ENCODE peak calls at places on chromosomes 5 and 9, in eight cellular contexts. One of them, this sample, is unnamed.
A peak's percentile ranks its signal among the peaks of the same experiment; 100 is the strongest.

GRCh38 chr5:175520321-175520720 is 42.0 kb downstream of the SFXN1 start:
- DNase-seq in ovary: no peak
- DNase-seq in astrocyte: no peak
- DNase-seq in IMR-90: no peak
- DNase-seq in HCT116: no peak
- DNase-seq in heart right ventricle: no peak
- DNase-seq in left ventricle myocardium inferior: no peak
- DNase-seq in CD8-positive, alpha-beta T cell: peak; percentile 36
- DNase-seq in this sample: no peak

GRCh38 chr9:20321683-20322082 is 300.6 kb downstream of the MLLT3 start:
- DNase-seq in ovary: no peak
- DNase-seq in astrocyte: no peak
- DNase-seq in IMR-90: no peak
- DNase-seq in HCT116: no peak
- DNase-seq in heart right ventricle: no peak
- DNase-seq in left ventricle myocardium inferior: no peak
- DNase-seq in CD8-positive, alpha-beta T cell: peak; percentile 33
- DNase-seq in this sample: no peak

GRCh38 chr5:17061973-17062470 is 125.9 kb upstream of the MYO10 start:
- DNase-seq in ovary: no peak
- DNase-seq in astrocyte: no peak
- DNase-seq in IMR-90: no peak
- DNase-seq in HCT116: no peak
- DNase-seq in heart right ventricle: no peak
- DNase-seq in left ventricle myocardium inferior: peak; percentile 16
- DNase-seq in CD8-positive, alpha-beta T cell: no peak
- DNase-seq in this sample: no peak

GRCh38 chr9:127970401-127971313 is 10.1 kb downstream of the EEIG1 start:
- DNase-seq in ovary: no peak
- DNase-seq in astrocyte: no peak
- DNase-seq in IMR-90: no peak
- DNase-seq in HCT116: no peak
- DNase-seq in heart right ventricle: no peak
- DNase-seq in left ventricle myocardium inferior: no peak
- DNase-seq in CD8-positive, alpha-beta T cell: peak; percentile 65
- DNase-seq in this sample: no peak

GRCh38 chr9:116491659-116492058 is 195.4 kb upstream of the TRIM32 start:
- DNase-seq in ovary: no peak
- DNase-seq in astrocyte: peak; percentile 15
- DNase-seq in IMR-90: peak; percentile 62
- DNase-seq in HCT116: no peak
- DNase-seq in heart right ventricle: no peak
- DNase-seq in left ventricle myocardium inferior: no peak
- DNase-seq in CD8-positive, alpha-beta T cell: no peak
- DNase-seq in this sample: no peak

GRCh38 chr9:94759937-94760336 is 33.4 kb downstream of the AOPEP start:
- DNase-seq in ovary: no peak
- DNase-seq in astrocyte: no peak
- DNase-seq in IMR-90: no peak
- DNase-seq in HCT116: no peak
- DNase-seq in heart right ventricle: no peak
- DNase-seq in left ventricle myocardium inferior: no peak
- DNase-seq in CD8-positive, alpha-beta T cell: no peak
- DNase-seq in this sample: no peak

GRCh38 chr9:82490019-82490499 is 501.5 kb downstream of the SPATA31D1 start:
- DNase-seq in ovary: no peak
- DNase-seq in astrocyte: peak; percentile 92
- DNase-seq in IMR-90: peak; percentile 74
- DNase-seq in HCT116: no peak
- DNase-seq in heart right ventricle: no peak
- DNase-seq in left ventricle myocardium inferior: no peak
- DNase-seq in CD8-positive, alpha-beta T cell: no peak
- DNase-seq in this sample: no peak

GRCh38 chr5:178130576-178131445 is at the start of gene RMND5B:
- DNase-seq in ovary: peak; percentile 85
- DNase-seq in astrocyte: peak; percentile 53
- DNase-seq in IMR-90: peak; percentile 67
- DNase-seq in HCT116: peak; percentile 37
- DNase-seq in heart right ventricle: peak; percentile 79
- DNase-seq in left ventricle myocardium inferior: peak; percentile 88
- DNase-seq in CD8-positive, alpha-beta T cell: peak; percentile 76
- DNase-seq in this sample: peak; percentile 93

GRCh38 chr5:32311404-32312193 is 1.1 kb downstream of the MTMR12 start:
- DNase-seq in ovary: peak; percentile 36
- DNase-seq in astrocyte: no peak
- DNase-seq in IMR-90: peak; percentile 11
- DNase-seq in HCT116: no peak
- DNase-seq in heart right ventricle: no peak
- DNase-seq in left ventricle myocardium inferior: no peak
- DNase-seq in CD8-positive, alpha-beta T cell: no peak
- DNase-seq in this sample: no peak

GRCh38 chr9:6656901-6657300 is 11.4 kb upstream of the GLDC start:
- DNase-seq in ovary: no peak
- DNase-seq in astrocyte: no peak
- DNase-seq in IMR-90: no peak
- DNase-seq in HCT116: no peak
- DNase-seq in heart right ventricle: no peak
- DNase-seq in left ventricle myocardium inferior: no peak
- DNase-seq in CD8-positive, alpha-beta T cell: no peak
- DNase-seq in this sample: no peak

GRCh38 chr5:88944751-88945507 is 61.9 kb upstream of the MEF2C start:
- DNase-seq in ovary: no peak
- DNase-seq in astrocyte: peak; percentile 39
- DNase-seq in IMR-90: peak; percentile 49
- DNase-seq in HCT116: no peak
- DNase-seq in heart right ventricle: no peak
- DNase-seq in left ventricle myocardium inferior: no peak
- DNase-seq in CD8-positive, alpha-beta T cell: no peak
- DNase-seq in this sample: no peak

GRCh38 chr5:132812123-132812948 is 766 bp upstream of the SOWAHA start:
- DNase-seq in ovary: no peak
- DNase-seq in astrocyte: no peak
- DNase-seq in IMR-90: no peak
- DNase-seq in HCT116: no peak
- DNase-seq in heart right ventricle: no peak
- DNase-seq in left ventricle myocardium inferior: no peak
- DNase-seq in CD8-positive, alpha-beta T cell: no peak
- DNase-seq in this sample: no peak

GRCh38 chr5:5711112-5711511 is 288.6 kb downstream of the ICE1 start:
- DNase-seq in ovary: no peak
- DNase-seq in astrocyte: no peak
- DNase-seq in IMR-90: no peak
- DNase-seq in HCT116: no peak
- DNase-seq in heart right ventricle: no peak
- DNase-seq in left ventricle myocardium inferior: no peak
- DNase-seq in CD8-positive, alpha-beta T cell: no peak
- DNase-seq in this sample: no peak

GRCh38 chr5:146877178-146877681 is 1.3 kb downstream of the PPP2R2B start:
- DNase-seq in ovary: no peak
- DNase-seq in astrocyte: no peak
- DNase-seq in IMR-90: no peak
- DNase-seq in HCT116: no peak
- DNase-seq in heart right ventricle: no peak
- DNase-seq in left ventricle myocardium inferior: no peak
- DNase-seq in CD8-positive, alpha-beta T cell: peak; percentile 4
- DNase-seq in this sample: no peak

GRCh38 chr9:5430912-5431311 is 6.8 kb downstream of the PLGRKT start:
- DNase-seq in ovary: no peak
- DNase-seq in astrocyte: no peak
- DNase-seq in IMR-90: no peak
- DNase-seq in HCT116: no peak
- DNase-seq in heart right ventricle: no peak
- DNase-seq in left ventricle myocardium inferior: no peak
- DNase-seq in CD8-positive, alpha-beta T cell: no peak
- DNase-seq in this sample: no peak

GRCh38 chr5:167839065-167839464 is 452.4 kb upstream of the WWC1 start:
- DNase-seq in ovary: no peak
- DNase-seq in astrocyte: no peak
- DNase-seq in IMR-90: no peak
- DNase-seq in HCT116: no peak
- DNase-seq in heart right ventricle: no peak
- DNase-seq in left ventricle myocardium inferior: no peak
- DNase-seq in CD8-positive, alpha-beta T cell: no peak
- DNase-seq in this sample: no peak

GRCh38 chr5:4831325-4831724 is 308.8 kb upstream of the ADAMTS16 start:
- DNase-seq in ovary: no peak
- DNase-seq in astrocyte: no peak
- DNase-seq in IMR-90: no peak
- DNase-seq in HCT116: no peak
- DNase-seq in heart right ventricle: no peak
- DNase-seq in left ventricle myocardium inferior: no peak
- DNase-seq in CD8-positive, alpha-beta T cell: no peak
- DNase-seq in this sample: no peak

GRCh38 chr9:116323012-116323411 is 169.4 kb downstream of the PAPPA start:
- DNase-seq in ovary: no peak
- DNase-seq in astrocyte: no peak
- DNase-seq in IMR-90: peak; percentile 16
- DNase-seq in HCT116: no peak
- DNase-seq in heart right ventricle: no peak
- DNase-seq in left ventricle myocardium inferior: no peak
- DNase-seq in CD8-positive, alpha-beta T cell: no peak
- DNase-seq in this sample: no peak

GRCh38 chr5:53200309-53200708 is 90.8 kb upstream of the MOCS2 start:
- DNase-seq in ovary: no peak
- DNase-seq in astrocyte: no peak
- DNase-seq in IMR-90: peak; percentile 4
- DNase-seq in HCT116: no peak
- DNase-seq in heart right ventricle: no peak
- DNase-seq in left ventricle myocardium inferior: no peak
- DNase-seq in CD8-positive, alpha-beta T cell: no peak
- DNase-seq in this sample: no peak

GRCh38 chr5:40680741-40681350 is 1.1 kb downstream of the PTGER4 start:
- DNase-seq in ovary: peak; percentile 16
- DNase-seq in astrocyte: no peak
- DNase-seq in IMR-90: no peak
- DNase-seq in HCT116: no peak
- DNase-seq in heart right ventricle: no peak
- DNase-seq in left ventricle myocardium inferior: no peak
- DNase-seq in CD8-positive, alpha-beta T cell: peak; percentile 54
- DNase-seq in this sample: peak; percentile 41

GRCh38 chr9:96868709-96869108 is 14.4 kb upstream of the ZNF782 start:
- DNase-seq in ovary: no peak
- DNase-seq in astrocyte: no peak
- DNase-seq in IMR-90: no peak
- DNase-seq in HCT116: no peak
- DNase-seq in heart right ventricle: no peak
- DNase-seq in left ventricle myocardium inferior: no peak
- DNase-seq in CD8-positive, alpha-beta T cell: no peak
- DNase-seq in this sample: no peak

GRCh38 chr9:84315278-84315877 is 25.2 kb downstream of the SLC28A3 start:
- DNase-seq in ovary: peak; percentile 33
- DNase-seq in astrocyte: peak; percentile 23
- DNase-seq in IMR-90: peak; percentile 71
- DNase-seq in HCT116: peak; percentile 61
- DNase-seq in heart right ventricle: peak; percentile 40
- DNase-seq in left ventricle myocardium inferior: peak; percentile 22
- DNase-seq in CD8-positive, alpha-beta T cell: peak; percentile 46
- DNase-seq in this sample: peak; percentile 38

GRCh38 chr5:112479418-112479817 is 60.3 kb upstream of the EPB41L4A start:
- DNase-seq in ovary: no peak
- DNase-seq in astrocyte: peak; percentile 54
- DNase-seq in IMR-90: peak; percentile 54
- DNase-seq in HCT116: no peak
- DNase-seq in heart right ventricle: no peak
- DNase-seq in left ventricle myocardium inferior: no peak
- DNase-seq in CD8-positive, alpha-beta T cell: no peak
- DNase-seq in this sample: no peak

DNA sequence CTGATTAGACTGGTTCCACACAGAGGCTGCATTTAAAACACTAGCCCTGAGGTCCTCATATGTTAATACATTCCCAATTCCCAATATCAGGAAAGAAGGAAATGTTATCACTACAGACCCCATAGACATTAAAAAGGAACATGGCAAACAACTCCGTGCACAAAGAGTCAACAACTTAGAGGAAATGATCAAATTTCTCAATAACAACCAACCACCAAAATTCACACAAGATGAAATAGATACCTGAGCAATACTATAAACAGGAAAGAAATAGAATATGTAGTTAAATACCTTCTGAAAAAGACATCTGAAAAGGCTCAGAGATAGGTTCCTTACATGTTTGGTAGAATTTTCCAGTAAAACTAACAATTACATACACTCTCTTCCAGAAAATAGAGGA is 28.9 kb downstream of the SEMA4D start:
- DNase-seq in ovary: no peak
- DNase-seq in astrocyte: no peak
- DNase-seq in IMR-90: no peak
- DNase-seq in HCT116: no peak
- DNase-seq in heart right ventricle: no peak
- DNase-seq in left ventricle myocardium inferior: no peak
- DNase-seq in CD8-positive, alpha-beta T cell: no peak
- DNase-seq in this sample: no peak
- H3K27ac ChIP-seq in ovary: no peak overlapping the region
- H3K27ac ChIP-seq in astrocyte: no peak overlapping the region
- H3K27ac ChIP-seq in IMR-90: no peak overlapping the region
- H3K27ac ChIP-seq in HCT116: no peak overlapping the region
- H3K27ac ChIP-seq in heart right ventricle: no peak overlapping the region
- H3K27ac ChIP-seq in left ventricle myocardium inferior: no peak overlapping the region
- H3K27ac ChIP-seq in CD8-positive, alpha-beta T cell: peak overlapping the region; percentile 57
- H3K27ac ChIP-seq in this sample: no peak overlapping the region

GRCh38 chr5:172838151-172838875 is 4.3 kb downstream of the ERGIC1 start:
- DNase-seq in ovary: no peak
- DNase-seq in astrocyte: no peak
- DNase-seq in IMR-90: no peak
- DNase-seq in HCT116: no peak
- DNase-seq in heart right ventricle: no peak
- DNase-seq in left ventricle myocardium inferior: no peak
- DNase-seq in CD8-positive, alpha-beta T cell: no peak
- DNase-seq in this sample: no peak
- H3K4me3 ChIP-seq in ovary: no peak overlapping the region
- H3K4me3 ChIP-seq in astrocyte: no peak overlapping the region
- H3K4me3 ChIP-seq in IMR-90: no peak overlapping the region
- H3K4me3 ChIP-seq in HCT116: no peak overlapping the region
- H3K4me3 ChIP-seq in heart right ventricle: no peak overlapping the region
- H3K4me3 ChIP-seq in left ventricle myocardium inferior: no peak overlapping the region
- H3K4me3 ChIP-seq in CD8-positive, alpha-beta T cell: peak overlapping the region; percentile 33
- H3K4me3 ChIP-seq in this sample: no peak overlapping the region

DNA sequence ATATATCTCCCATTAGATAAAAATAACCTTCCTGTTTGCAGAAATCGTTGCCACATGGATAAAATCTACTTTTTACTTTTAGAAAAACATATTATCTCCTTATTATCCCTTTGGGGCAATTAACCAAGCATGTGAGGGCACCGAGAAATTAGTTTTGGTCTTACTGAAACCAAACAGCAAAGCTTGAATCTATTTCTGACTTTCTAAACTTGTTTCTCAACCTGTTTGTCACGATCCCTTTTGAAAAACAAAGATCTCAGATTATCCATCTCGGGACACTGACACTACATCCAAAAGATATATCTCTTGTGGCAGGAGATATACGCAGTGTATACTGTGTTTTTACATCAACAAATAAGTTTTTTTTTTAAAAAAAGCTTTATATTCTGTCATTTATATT is 2.3 kb downstream of the TUT7 start:
- DNase-seq in ovary: no peak
- DNase-seq in astrocyte: no peak
- DNase-seq in IMR-90: no peak
- DNase-seq in HCT116: no peak
- DNase-seq in heart right ventricle: no peak
- DNase-seq in left ventricle myocardium inferior: no peak
- DNase-seq in CD8-positive, alpha-beta T cell: no peak
- DNase-seq in this sample: no peak
- H3K4me1 ChIP-seq in ovary: peaks cover 14% of the 10 kb centered on the region
- H3K4me1 ChIP-seq in astrocyte: peaks cover 19% of the 10 kb centered on the region
- H3K4me1 ChIP-seq in IMR-90: peaks cover 3% of the 10 kb centered on the region
- H3K4me1 ChIP-seq in HCT116: peaks cover 16% of the 10 kb centered on the region
- H3K4me1 ChIP-seq in heart right ventricle: peaks cover 72% of the 10 kb centered on the region
- H3K4me1 ChIP-seq in left ventricle myocardium inferior: peaks cover 81% of the 10 kb centered on the region
- H3K4me1 ChIP-seq in CD8-positive, alpha-beta T cell: peaks cover 38% of the 10 kb centered on the region
- H3K4me1 ChIP-seq in this sample: peaks cover 53% of the 10 kb centered on the region

GRCh38 chr5:80238778-80239679 is 16.8 kb downstream of the SERINC5 start:
- DNase-seq in ovary: peak; percentile 74
- DNase-seq in astrocyte: peak; percentile 77
- DNase-seq in IMR-90: peak; percentile 61
- DNase-seq in HCT116: no peak
- DNase-seq in heart right ventricle: peak; percentile 78
- DNase-seq in left ventricle myocardium inferior: peak; percentile 72
- DNase-seq in CD8-positive, alpha-beta T cell: peak; percentile 29
- DNase-seq in this sample: peak; percentile 79
- H3K27ac ChIP-seq in ovary: no peak overlapping the region
- H3K27ac ChIP-seq in astrocyte: peak overlapping the region; percentile 43
- H3K27ac ChIP-seq in IMR-90: no peak overlapping the region
- H3K27ac ChIP-seq in HCT116: no peak overlapping the region
- H3K27ac ChIP-seq in heart right ventricle: peak overlapping the region; percentile 73
- H3K27ac ChIP-seq in left ventricle myocardium inferior: peak overlapping the region; percentile 71
- H3K27ac ChIP-seq in CD8-positive, alpha-beta T cell: no peak overlapping the region
- H3K27ac ChIP-seq in this sample: no peak overlapping the region

This sample was measured in pancreas.